ENCODE peak calls at places on chromosomes 6 and 20, in eight cellular contexts. P, Z, L, K, V, W, A and D are unnamed samples. For H3K4me1, the result is how much of the 10 kb centered on the place peaks cover.

GRCh38 chr6:22551280-22551679 is 18.1 kb upstream of the HDGFL1 start:
- DNase-seq in A (no peak), Z (no peak), L (peak), V (no peak), K (no peak), P (no peak), W (no peak), D (no peak)

GRCh38 chr6:26323525-26324294 is 41.3 kb upstream of the BTN3A2 start:
- DNase-seq in Z (no peak), V (no peak), L (no peak), P (no peak), A (no peak), W (no peak), K (no peak), D (no peak)

GRCh38 chr6:43128926-43129325 is 42.1 kb upstream of the SRF start:
- DNase-seq in W (no peak), P (no peak), A (no peak), Z (no peak), K (no peak), L (no peak), V (no peak), D (no peak)

GRCh38 chr6:134316733-134317431 is 1.0 kb downstream of the SGK1 start:
- DNase-seq in V (no peak), K (no peak), P (no peak), L (no peak), Z (peak), A (no peak), W (no peak), D (no peak)

GRCh38 chr6:139595183-139595582 is 220.7 kb upstream of the CITED2 start:
- DNase-seq in P (no peak), A (no peak), Z (no peak), K (no peak), L (peak), W (peak), V (no peak), D (no peak)

GRCh38 chr6:108446629-108447150 is 114.0 kb upstream of the FOXO3 start:
- DNase-seq in K (no peak), V (no peak), L (no peak), Z (no peak), W (no peak), P (no peak), A (no peak), D (no peak)

GRCh38 chr20:20743511-20744169 is 31.2 kb upstream of the RALGAPA2 start:
- DNase-seq in L (no peak), A (peak), P (peak), W (peak), K (peak), V (peak), Z (peak), D (peak)

GRCh38 chr6:117275711-117276110 is 10.4 kb downstream of the VGLL2 start:
- DNase-seq in K (no peak), W (no peak), P (no peak), L (no peak), A (no peak), V (no peak), Z (no peak), D (no peak)

GRCh38 chr20:25706793-25707192 is 10.1 kb upstream of the ZNF337 start:
- DNase-seq in V (no peak), P (no peak), K (no peak), Z (no peak), W (no peak), A (no peak), L (no peak), D (no peak)

GRCh38 chr6:53352360-53352759 is 3.6 kb upstream of the ELOVL5 start:
- DNase-seq in W (no peak), V (no peak), Z (no peak), K (no peak), A (no peak), P (no peak), L (no peak), D (no peak)

GRCh38 chr20:24163501-24163900 is 174.9 kb upstream of the GGTLC1 start:
- DNase-seq in K (no peak), A (no peak), V (no peak), W (no peak), L (no peak), Z (no peak), P (no peak), D (no peak)

GRCh38 chr20:54475334-54476287 is at the start of gene DOK5:
- DNase-seq in W (no peak), K (peak), V (peak), P (peak), Z (peak), A (no peak), L (peak), D (peak)

GRCh38 chr20:58308680-58309527 is 611 bp upstream of the RAB22A start:
- DNase-seq in L (peak), Z (peak), K (peak), P (peak), V (peak), W (peak), A (peak), D (peak)

GRCh38 chr6:71473908-71474307 is 185.3 kb downstream of the OGFRL1 start:
- DNase-seq in W (peak), K (no peak), P (no peak), A (peak), Z (no peak), V (peak), L (peak), D (peak)

GRCh38 chr6:33787954-33788693 is 806 bp downstream of the LEMD2 start:
- DNase-seq in K (peak), P (peak), W (peak), V (peak), A (peak), Z (peak), L (peak), D (peak)

GRCh38 chr6:20800229-20800628 is 266.0 kb downstream of the CDKAL1 start:
- DNase-seq in V (no peak), L (no peak), K (no peak), P (no peak), Z (no peak), A (no peak), W (no peak), D (no peak)

GRCh38 chr20:33531047-33531877 is 41.4 kb downstream of the CBFA2T2 start:
- DNase-seq in Z (no peak), P (no peak), L (peak), K (no peak), V (no peak), A (no peak), W (no peak), D (no peak)

GRCh38 chr20:62361799-62362589 is 5.1 kb downstream of the LAMA5 start:
- DNase-seq in L (no peak), V (peak), A (peak), K (peak), Z (no peak), W (peak), P (no peak), D (peak)

DNA sequence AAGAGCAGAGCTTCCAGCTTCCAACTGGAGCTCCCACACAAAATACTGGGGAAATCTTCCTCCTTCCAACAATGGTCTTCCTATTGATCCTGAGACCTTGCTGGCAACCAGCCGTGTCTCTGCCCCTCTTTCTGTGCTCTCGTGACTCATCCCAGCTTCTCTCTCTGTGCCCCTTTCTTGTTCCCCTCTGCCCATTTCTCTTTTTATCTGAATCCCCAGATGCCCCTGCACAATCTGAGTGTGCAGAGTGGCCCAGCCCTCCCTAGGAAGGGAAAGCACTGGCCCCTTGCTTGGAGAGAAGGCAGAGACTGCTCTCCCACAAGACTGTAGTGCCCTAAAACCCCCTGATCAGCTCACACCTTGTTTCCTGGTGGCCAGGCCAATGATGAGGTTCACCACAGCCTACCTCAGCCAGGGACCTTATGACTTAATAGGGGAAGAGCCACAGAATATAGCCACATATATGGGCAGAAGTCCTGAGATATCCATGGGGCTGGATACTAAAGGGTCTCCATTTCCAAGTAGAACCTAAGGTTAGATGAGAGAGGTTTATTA is 23.1 kb upstream of the MAS1L start:
- DNase-seq in V (no peak), P (no peak), L (no peak), Z (no peak), A (no peak), K (no peak), W (no peak), D (no peak)
- H3K4me3 ChIP-seq in V (no peak), P (no peak), L (no peak), Z (no peak), A (no peak), K (no peak), W (no peak), D (no peak)

DNA sequence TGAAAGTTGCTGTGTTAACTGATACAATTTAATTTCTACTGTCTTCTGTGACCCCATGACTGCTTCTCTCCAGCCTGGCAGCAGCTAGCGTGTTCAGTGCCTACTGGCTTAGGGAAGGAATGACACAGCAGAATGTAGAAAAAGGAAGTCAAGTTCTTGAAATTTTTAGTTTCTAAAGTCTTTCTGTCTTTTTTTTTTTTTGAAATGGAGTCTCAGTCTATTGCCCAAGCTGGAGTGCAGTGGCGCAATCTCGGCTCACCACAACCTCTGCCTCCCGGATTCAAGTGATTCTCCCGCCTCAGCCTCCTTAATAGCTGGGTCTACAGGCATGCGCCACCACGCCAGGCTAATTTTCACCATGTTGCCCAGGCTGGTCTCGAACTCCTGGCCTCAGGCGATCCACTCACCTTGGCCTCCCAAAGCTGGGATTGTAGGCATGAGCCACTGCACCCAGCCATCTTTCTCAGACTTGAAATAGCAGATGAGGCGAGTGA is 39.3 kb downstream of the PCNA start:
- DNase-seq in A (peak), P (peak), L (peak), K (no peak), W (no peak), Z (peak), V (peak), D (peak)
- H3K4me1 ChIP-seq in A (under half), P (under half), L (under half), K (under half), W (under half), Z (under half), V (under half), D (under half)

GRCh38 chr6:136761227-136761922 is 30.9 kb downstream of the MAP3K5 start:
- DNase-seq in W (peak), P (peak), A (no peak), V (peak), Z (peak), L (peak), K (peak), D (no peak)
- TF ChIP-seq POLR2A in W (no peak), P (no peak), A (no peak), V (no peak), Z (no peak), L (no peak), K (no peak), D (no peak)

GRCh38 chr6:159042003-159042823 is 2.6 kb downstream of the TAGAP start:
- DNase-seq in W (peak), L (peak), P (peak), A (peak), Z (peak), V (peak), K (peak), D (peak)

GRCh38 chr6:159038914-159039884 is 5.6 kb downstream of the TAGAP start:
- DNase-seq in Z (no peak), V (no peak), W (no peak), P (no peak), A (no peak), L (peak), K (no peak), D (no peak)

GRCh38 chr6:159037746-159038290 is 7.0 kb downstream of the TAGAP start:
- DNase-seq in V (no peak), A (no peak), L (no peak), K (no peak), P (no peak), W (no peak), Z (no peak), D (no peak)

GRCh38 chr6:159041181-159041580 is 3.6 kb downstream of the TAGAP start:
- DNase-seq in P (no peak), Z (no peak), A (no peak), L (no peak), K (no peak), V (no peak), W (no peak), D (no peak)

GRCh38 chr6:159039885-159040258 is 4.9 kb downstream of the TAGAP start:
- DNase-seq in A (no peak), Z (no peak), V (no peak), K (no peak), L (no peak), W (no peak), P (no peak), D (no peak)
- H3K4me3 ChIP-seq in A (no peak), Z (no peak), V (no peak), K (no peak), L (no peak), W (no peak), P (no peak), D (no peak)

GRCh38 chr20:953742-954141 is 37.6 kb upstream of the ANGPT4 start:
- DNase-seq in A (no peak), V (no peak), Z (peak), P (no peak), L (no peak), W (no peak), K (no peak), D (no peak)

GRCh38 chr20:949717-950116 is 33.6 kb upstream of the ANGPT4 start:
- DNase-seq in L (no peak), K (no peak), A (no peak), V (no peak), Z (no peak), P (no peak), W (no peak), D (no peak)

GRCh38 chr20:955111-955510 is 39.0 kb upstream of the ANGPT4 start:
- DNase-seq in A (no peak), L (no peak), P (no peak), V (no peak), K (no peak), W (no peak), Z (no peak), D (no peak)

GRCh38 chr20:952196-952795 is 36.2 kb upstream of the ANGPT4 start:
- DNase-seq in L (no peak), A (no peak), Z (no peak), V (no peak), W (no peak), P (no peak), K (no peak), D (no peak)

DNA sequence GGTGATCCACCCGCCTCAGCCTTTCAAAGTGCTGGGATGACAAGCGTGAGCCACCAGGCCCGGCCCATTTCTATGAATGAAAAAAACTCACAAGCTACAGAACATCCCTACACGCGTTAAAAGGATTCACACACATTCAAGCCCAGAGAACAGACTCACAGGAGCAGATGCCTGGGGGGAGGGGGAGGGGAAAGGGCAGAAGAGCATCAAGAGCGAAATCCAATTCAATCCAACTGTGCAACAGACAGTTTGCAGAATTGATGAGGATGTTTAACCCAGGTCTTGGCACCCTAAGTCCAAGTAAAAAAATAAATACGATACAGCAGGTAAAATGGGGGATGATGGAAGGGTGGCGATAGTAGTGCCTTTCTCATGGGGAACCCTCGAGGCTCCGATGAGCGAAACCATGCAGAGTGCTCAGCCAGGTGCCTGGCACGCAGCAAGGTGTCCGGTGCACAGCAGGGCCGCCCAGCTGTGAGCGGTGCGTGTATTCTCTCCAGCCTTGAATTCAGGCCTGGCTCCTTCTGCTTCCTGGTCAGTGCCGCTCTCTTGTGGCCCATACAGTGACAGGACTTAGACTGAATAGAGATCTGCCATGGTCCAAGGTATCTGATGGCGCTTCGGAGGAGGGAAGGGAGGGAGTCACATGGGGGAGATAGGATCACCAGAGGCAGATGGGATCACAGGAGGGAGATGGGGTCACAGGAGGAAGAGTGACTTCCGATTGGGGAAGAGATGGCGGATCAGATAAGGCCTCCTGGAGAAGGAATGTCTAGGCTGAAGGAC is 35.4 kb upstream of the ANGPT4 start:
- DNase-seq in L (no peak), A (no peak), W (no peak), K (no peak), P (no peak), Z (no peak), V (no peak), D (no peak)
- H3K4me1 ChIP-seq in L (under half), A (under half), W (under half), K (under half), P (under half), Z (under half), V (under half), D (under half)